ENCODE peak calls at places on chromosomes 12 and 14, in nine cellular contexts. One of them, this sample, is unnamed.
A peak's percentile ranks its signal among the peaks of the same experiment; 100 is the strongest.

GRCh38 chr12:24109381-24110039 is 160.0 kb upstream of the SOX5 start:
- DNase-seq in GM10248: peak; percentile 46
- DNase-seq in Kasumi-1: peak; percentile 63
- DNase-seq in NCI-H2171 treated with DMSO at 0.1 percent for 48 hours: peak; percentile 28
- DNase-seq in AML-193: peak; percentile 5
- DNase-seq in AG08396: peak; percentile 8
- DNase-seq in AG08395: no peak
- DNase-seq in stomach: no peak
- DNase-seq in stimulated activated CD8-positive, alpha-beta memory T cell treated with anti-CD3 and anti-CD28 coated beads, Interleukin-15, amount 100 ng/mL, for 1 hour: no peak
- DNase-seq in this sample: no peak

GRCh38 chr14:39977198-39977597 is 545.0 kb upstream of the FBXO33 start:
- DNase-seq in stimulated activated CD8-positive, alpha-beta memory T cell treated with anti-CD3 and anti-CD28 coated beads, Interleukin-15, amount 100 ng/mL, for 1 hour: no peak
- DNase-seq in Kasumi-1: no peak
- DNase-seq in GM10248: no peak
- DNase-seq in AG08396: no peak
- DNase-seq in AML-193: no peak
- DNase-seq in NCI-H2171 treated with DMSO at 0.1 percent for 48 hours: no peak
- DNase-seq in AG08395: no peak
- DNase-seq in stomach: no peak
- DNase-seq in this sample: no peak

GRCh38 chr12:1367731-1368285 is 226.6 kb downstream of the FBXL14 start:
- DNase-seq in stomach: no peak
- DNase-seq in NCI-H2171 treated with DMSO at 0.1 percent for 48 hours: peak; percentile 29
- DNase-seq in AG08395: no peak
- DNase-seq in AML-193: no peak
- DNase-seq in GM10248: no peak
- DNase-seq in AG08396: no peak
- DNase-seq in Kasumi-1: no peak
- DNase-seq in stimulated activated CD8-positive, alpha-beta memory T cell treated with anti-CD3 and anti-CD28 coated beads, Interleukin-15, amount 100 ng/mL, for 1 hour: no peak
- DNase-seq in this sample: no peak

GRCh38 chr12:118052324-118053070 is 8.5 kb downstream of the WSB2 start:
- DNase-seq in NCI-H2171 treated with DMSO at 0.1 percent for 48 hours: no peak
- DNase-seq in GM10248: no peak
- DNase-seq in AML-193: peak; percentile 34
- DNase-seq in stomach: peak; percentile 81
- DNase-seq in AG08395: peak; percentile 98
- DNase-seq in AG08396: peak; percentile 92
- DNase-seq in Kasumi-1: no peak
- DNase-seq in stimulated activated CD8-positive, alpha-beta memory T cell treated with anti-CD3 and anti-CD28 coated beads, Interleukin-15, amount 100 ng/mL, for 1 hour: no peak
- DNase-seq in this sample: no peak

GRCh38 chr12:10940389-10940788 is 1.3 kb upstream of the TAS2R14 start:
- DNase-seq in AG08396: peak; percentile 34
- DNase-seq in GM10248: no peak
- DNase-seq in NCI-H2171 treated with DMSO at 0.1 percent for 48 hours: no peak
- DNase-seq in AG08395: peak; percentile 70
- DNase-seq in stomach: no peak
- DNase-seq in AML-193: no peak
- DNase-seq in stimulated activated CD8-positive, alpha-beta memory T cell treated with anti-CD3 and anti-CD28 coated beads, Interleukin-15, amount 100 ng/mL, for 1 hour: no peak
- DNase-seq in Kasumi-1: no peak
- DNase-seq in this sample: no peak

GRCh38 chr12:47207005-47207717 is 127.4 kb upstream of the AMIGO2 start:
- DNase-seq in GM10248: no peak
- DNase-seq in NCI-H2171 treated with DMSO at 0.1 percent for 48 hours: no peak
- DNase-seq in AG08396: no peak
- DNase-seq in stimulated activated CD8-positive, alpha-beta memory T cell treated with anti-CD3 and anti-CD28 coated beads, Interleukin-15, amount 100 ng/mL, for 1 hour: no peak
- DNase-seq in Kasumi-1: peak; percentile 90
- DNase-seq in AML-193: peak; percentile 91
- DNase-seq in AG08395: no peak
- DNase-seq in stomach: no peak
- DNase-seq in this sample: no peak

GRCh38 chr12:62562892-62563291 is 96.3 kb downstream of the MON2 start:
- DNase-seq in stomach: no peak
- DNase-seq in stimulated activated CD8-positive, alpha-beta memory T cell treated with anti-CD3 and anti-CD28 coated beads, Interleukin-15, amount 100 ng/mL, for 1 hour: no peak
- DNase-seq in GM10248: no peak
- DNase-seq in NCI-H2171 treated with DMSO at 0.1 percent for 48 hours: no peak
- DNase-seq in AG08395: no peak
- DNase-seq in AG08396: no peak
- DNase-seq in Kasumi-1: no peak
- DNase-seq in AML-193: no peak
- DNase-seq in this sample: no peak

GRCh38 chr14:47194051-47194450 is 481.4 kb downstream of the MDGA2 start:
- DNase-seq in AG08396: peak; percentile 2
- DNase-seq in AG08395: no peak
- DNase-seq in AML-193: no peak
- DNase-seq in NCI-H2171 treated with DMSO at 0.1 percent for 48 hours: no peak
- DNase-seq in GM10248: no peak
- DNase-seq in stimulated activated CD8-positive, alpha-beta memory T cell treated with anti-CD3 and anti-CD28 coated beads, Interleukin-15, amount 100 ng/mL, for 1 hour: no peak
- DNase-seq in stomach: no peak
- DNase-seq in Kasumi-1: no peak
- DNase-seq in this sample: no peak

GRCh38 chr12:68034567-68034966 is 45.3 kb downstream of the IFNG-AS1 start:
- DNase-seq in AG08396: no peak
- DNase-seq in NCI-H2171 treated with DMSO at 0.1 percent for 48 hours: no peak
- DNase-seq in Kasumi-1: peak; percentile 44
- DNase-seq in stimulated activated CD8-positive, alpha-beta memory T cell treated with anti-CD3 and anti-CD28 coated beads, Interleukin-15, amount 100 ng/mL, for 1 hour: no peak
- DNase-seq in AML-193: no peak
- DNase-seq in GM10248: no peak
- DNase-seq in stomach: no peak
- DNase-seq in AG08395: no peak
- DNase-seq in this sample: no peak

GRCh38 chr12:60197589-60197988 is 601.8 kb downstream of the SLC16A7 start:
- DNase-seq in stomach: no peak
- DNase-seq in GM10248: no peak
- DNase-seq in AG08396: no peak
- DNase-seq in AG08395: no peak
- DNase-seq in AML-193: no peak
- DNase-seq in NCI-H2171 treated with DMSO at 0.1 percent for 48 hours: no peak
- DNase-seq in stimulated activated CD8-positive, alpha-beta memory T cell treated with anti-CD3 and anti-CD28 coated beads, Interleukin-15, amount 100 ng/mL, for 1 hour: no peak
- DNase-seq in Kasumi-1: no peak
- DNase-seq in this sample: no peak

GRCh38 chr14:72894623-72895378 is 900 bp upstream of the DPF3 start:
- DNase-seq in stimulated activated CD8-positive, alpha-beta memory T cell treated with anti-CD3 and anti-CD28 coated beads, Interleukin-15, amount 100 ng/mL, for 1 hour: no peak
- DNase-seq in AG08396: no peak
- DNase-seq in Kasumi-1: no peak
- DNase-seq in AG08395: no peak
- DNase-seq in NCI-H2171 treated with DMSO at 0.1 percent for 48 hours: no peak
- DNase-seq in GM10248: no peak
- DNase-seq in stomach: no peak
- DNase-seq in AML-193: peak; percentile 28
- DNase-seq in this sample: peak; percentile 54

GRCh38 chr14:102544745-102545460 is 35.3 kb upstream of the ANKRD9 start:
- DNase-seq in stomach: peak; percentile 49
- DNase-seq in AML-193: no peak
- DNase-seq in AG08395: no peak
- DNase-seq in Kasumi-1: no peak
- DNase-seq in AG08396: no peak
- DNase-seq in GM10248: no peak
- DNase-seq in NCI-H2171 treated with DMSO at 0.1 percent for 48 hours: no peak
- DNase-seq in stimulated activated CD8-positive, alpha-beta memory T cell treated with anti-CD3 and anti-CD28 coated beads, Interleukin-15, amount 100 ng/mL, for 1 hour: no peak
- DNase-seq in this sample: peak; percentile 44

GRCh38 chr14:22549981-22550670 is 38.9 kb downstream of the DAD1 start:
- DNase-seq in NCI-H2171 treated with DMSO at 0.1 percent for 48 hours: peak; percentile 82
- DNase-seq in stomach: no peak
- DNase-seq in Kasumi-1: peak; percentile 45
- DNase-seq in AG08395: no peak
- DNase-seq in AG08396: no peak
- DNase-seq in stimulated activated CD8-positive, alpha-beta memory T cell treated with anti-CD3 and anti-CD28 coated beads, Interleukin-15, amount 100 ng/mL, for 1 hour: no peak
- DNase-seq in GM10248: peak; percentile 53
- DNase-seq in AML-193: no peak
- DNase-seq in this sample: no peak

GRCh38 chr12:4855121-4855924 is 54.4 kb upstream of the KCNA1 start:
- DNase-seq in AG08396: peak; percentile 73
- DNase-seq in GM10248: peak; percentile 77
- DNase-seq in AG08395: peak; percentile 83
- DNase-seq in Kasumi-1: peak; percentile 66
- DNase-seq in AML-193: peak; percentile 54
- DNase-seq in stomach: peak; percentile 57
- DNase-seq in NCI-H2171 treated with DMSO at 0.1 percent for 48 hours: peak; percentile 67
- DNase-seq in stimulated activated CD8-positive, alpha-beta memory T cell treated with anti-CD3 and anti-CD28 coated beads, Interleukin-15, amount 100 ng/mL, for 1 hour: peak; percentile 6
- DNase-seq in this sample: peak; percentile 72

GRCh38 chr12:45435945-45436710 is 220.2 kb downstream of the ANO6 start:
- DNase-seq in GM10248: no peak
- DNase-seq in AML-193: peak; percentile 36
- DNase-seq in NCI-H2171 treated with DMSO at 0.1 percent for 48 hours: no peak
- DNase-seq in Kasumi-1: peak; percentile 78
- DNase-seq in AG08395: no peak
- DNase-seq in stimulated activated CD8-positive, alpha-beta memory T cell treated with anti-CD3 and anti-CD28 coated beads, Interleukin-15, amount 100 ng/mL, for 1 hour: no peak
- DNase-seq in AG08396: no peak
- DNase-seq in stomach: no peak
- DNase-seq in this sample: no peak

This sample was measured in WTC11.